ENCODE peak calls at places on chromosomes 11 and 22, in six cellular contexts. I is upper lobe of right lung, J is body of pancreas, O is K562, S is heart left ventricle, L is lower lobe of right lung. W is an unnamed sample.

GRCh38 chr11:64791781-64792291 is 11.2 kb downstream of the MAP4K2 start:
- DNase-seq in I (peak; percentile 62), O (no peak), S (no peak), L (peak; percentile 34), J (no peak), W (no peak)

GRCh38 chr11:123086315-123086714 is 24.4 kb upstream of the HSPA8 start:
- DNase-seq in S (no peak), I (no peak), O (no peak), L (no peak), J (no peak), W (no peak)

GRCh38 chr11:17923213-17923612 is 89.6 kb downstream of the SERGEF start:
- DNase-seq in L (no peak), S (peak; percentile 69), J (no peak), O (no peak), I (no peak), W (peak; percentile 22)

GRCh38 chr11:65156926-65157325 is 13.1 kb upstream of the SPDYC start:
- DNase-seq in L (no peak), O (no peak), I (no peak), S (no peak), J (no peak), W (no peak)

GRCh38 chr11:65391007-65391406 is 4.6 kb downstream of the FRMD8 start:
- DNase-seq in L (no peak), O (no peak), J (no peak), S (peak; percentile 62), I (no peak), W (peak; percentile 52)

GRCh38 chr22:37560682-37561208 is 465 bp downstream of the CDC42EP1 start:
- DNase-seq in L (peak; percentile 73), I (peak; percentile 85), O (peak; percentile 60), S (peak; percentile 74), J (peak; percentile 71), W (no peak)

GRCh38 chr22:29519996-29520395 is 33.6 kb downstream of the THOC5 start:
- DNase-seq in I (no peak), J (no peak), S (no peak), O (no peak), L (no peak), W (no peak)

GRCh38 chr11:68150029-68150428 is 28.8 kb upstream of the CHKA start:
- DNase-seq in I (peak; percentile 79), L (peak; percentile 76), O (peak; percentile 48), J (peak; percentile 93), S (no peak), W (no peak)

GRCh38 chr22:27105142-27106025 is 448.0 kb downstream of the MIAT start:
- DNase-seq in J (peak; percentile 56), S (peak; percentile 77), L (no peak), I (no peak), O (no peak), W (peak; percentile 87)

GRCh38 chr11:68890490-68891231 is 13.0 kb downstream of the MRPL21 start:
- DNase-seq in J (peak; percentile 62), L (peak; percentile 52), I (no peak), O (no peak), S (peak; percentile 93), W (peak; percentile 61)

GRCh38 chr22:36206255-36206654 is 4.6 kb upstream of the APOL4 start:
- DNase-seq in L (no peak), I (no peak), S (no peak), J (no peak), O (no peak), W (no peak)

GRCh38 chr11:128462802-128463385 is 124.5 kb downstream of the ETS1 start:
- DNase-seq in J (no peak), O (no peak), L (no peak), S (no peak), I (no peak), W (no peak)

GRCh38 chr11:12840871-12841516 is 166.8 kb downstream of the TEAD1 start:
- DNase-seq in O (no peak), I (no peak), L (no peak), S (no peak), J (no peak), W (no peak)

GRCh38 chr22:41862160-41862529 is 29.2 kb downstream of the SREBF2 start:
- DNase-seq in O (no peak), I (no peak), L (no peak), S (no peak), J (no peak), W (peak; percentile 60)

GRCh38 chr11:58998480-58999290 is 59.4 kb downstream of the GLYATL1 start:
- DNase-seq in L (no peak), J (peak; percentile 53), I (no peak), S (no peak), O (no peak), W (no peak)

GRCh38 chr11:115636686-115637555 is 132.7 kb upstream of the CADM1 start:
- DNase-seq in L (no peak), O (no peak), I (no peak), S (no peak), J (no peak), W (no peak)

GRCh38 chr11:71120346-71120963 is 131.9 kb downstream of the SHANK2 start:
- DNase-seq in O (no peak), S (no peak), J (peak; percentile 80), L (peak; percentile 56), I (no peak), W (no peak)

GRCh38 chr22:38850941-38851849 is 7.4 kb upstream of the NPTXR start:
- DNase-seq in O (no peak), I (no peak), J (no peak), S (no peak), L (no peak), W (no peak)

GRCh38 chr22:21951931-21952465 is 650 bp downstream of the PPM1F start:
- DNase-seq in L (peak; percentile 73), I (peak; percentile 78), J (peak; percentile 51), O (no peak), S (peak; percentile 58), W (peak; percentile 53)

GRCh38 chr22:37431811-37432707 is 4.8 kb upstream of the ELFN2 start:
- DNase-seq in O (no peak), S (no peak), J (no peak), I (no peak), L (no peak), W (no peak)

GRCh38 chr22:39707816-39708215 is 137.3 kb downstream of the CACNA1I start:
- DNase-seq in L (no peak), I (no peak), S (no peak), O (no peak), J (no peak), W (no peak)

GRCh38 chr11:45168366-45169130 is 22.1 kb downstream of the PRDM11 start:
- DNase-seq in I (peak; percentile 66), L (no peak), S (no peak), J (no peak), O (no peak), W (no peak)

GRCh38 chr22:29275819-29276565 is 7.9 kb downstream of the EWSR1 start:
- DNase-seq in O (no peak), S (no peak), I (no peak), J (no peak), L (no peak), W (no peak)

GRCh38 chr11:9003573-9004309 is at the start of gene NRIP3:
- DNase-seq in J (peak; percentile 67), S (peak; percentile 80), O (peak; percentile 91), I (peak; percentile 84), L (peak; percentile 83), W (peak; percentile 86)

DNA sequence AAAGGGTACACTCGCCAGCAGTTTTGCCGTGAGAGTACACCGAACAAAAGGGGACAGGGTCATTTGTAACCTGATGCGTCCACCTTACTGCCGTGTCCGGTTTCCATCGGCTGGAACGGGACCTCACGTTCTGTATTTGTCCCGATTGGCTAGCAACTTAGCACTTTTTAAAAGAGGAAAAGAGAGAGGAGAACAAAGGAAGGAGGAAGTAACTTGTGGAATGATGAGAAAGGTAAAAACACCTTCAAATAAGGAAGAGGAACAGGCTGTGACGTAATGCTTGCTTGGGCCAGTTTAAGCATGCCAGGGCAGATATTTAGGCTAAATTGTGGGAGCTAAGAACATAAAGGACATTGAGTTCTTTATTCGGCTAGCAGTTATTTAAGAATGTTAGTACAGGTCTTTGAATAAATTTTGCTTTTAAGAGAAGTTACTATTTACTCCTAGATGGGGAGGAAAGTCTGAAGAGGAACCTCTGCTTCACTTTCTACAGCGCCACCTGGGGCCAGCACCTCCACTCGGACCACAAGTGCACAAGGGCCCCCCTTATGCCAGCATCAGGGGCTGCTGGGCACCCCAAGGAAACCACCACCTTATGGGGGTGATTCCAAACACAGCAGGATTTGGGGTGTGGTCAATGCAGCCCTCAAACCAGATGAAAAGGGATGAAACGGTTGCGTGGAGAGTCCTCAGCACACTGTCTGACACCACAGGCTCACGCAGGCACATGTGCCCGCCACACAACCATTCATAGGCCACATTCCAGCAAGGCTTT is 5.8 kb downstream of the ARSA start:
- DNase-seq in S (no peak), O (peak; percentile 6), J (peak; percentile 47), L (no peak), I (peak; percentile 62), W (no peak)
- H3K27ac ChIP-seq in S (peak overlapping the region; percentile 71), O (no peak overlapping the region), J (peak overlapping the region; percentile 95), L (peak overlapping the region; percentile 55), I (peak overlapping the region; percentile 63), W (no peak overlapping the region)

GRCh38 chr11:55942785-55943392 is 6.7 kb upstream of the OR5I1 start:
- DNase-seq in L (no peak), J (peak; percentile 14), S (no peak), I (no peak), O (peak; percentile 5), W (no peak)
- TF ChIP-seq CTCF in L (peak; percentile 23), J (peak; percentile 37), S (no peak), I (peak; percentile 36), O (peak; percentile 43), W (no peak)

GRCh38 chr11:86066033-86066432 is 2.9 kb downstream of the PICALM start:
- DNase-seq in J (no peak), I (no peak), S (no peak), O (no peak), L (no peak), W (no peak)
- H3K4me1 ChIP-seq in J (peaks cover 58% of the 10 kb centered on the region), I (peaks cover 52% of the 10 kb centered on the region), S (peaks cover 67% of the 10 kb centered on the region), O (peaks cover 4% of the 10 kb centered on the region), L (peaks cover 65% of the 10 kb centered on the region), W (peaks cover 11% of the 10 kb centered on the region)

DNA sequence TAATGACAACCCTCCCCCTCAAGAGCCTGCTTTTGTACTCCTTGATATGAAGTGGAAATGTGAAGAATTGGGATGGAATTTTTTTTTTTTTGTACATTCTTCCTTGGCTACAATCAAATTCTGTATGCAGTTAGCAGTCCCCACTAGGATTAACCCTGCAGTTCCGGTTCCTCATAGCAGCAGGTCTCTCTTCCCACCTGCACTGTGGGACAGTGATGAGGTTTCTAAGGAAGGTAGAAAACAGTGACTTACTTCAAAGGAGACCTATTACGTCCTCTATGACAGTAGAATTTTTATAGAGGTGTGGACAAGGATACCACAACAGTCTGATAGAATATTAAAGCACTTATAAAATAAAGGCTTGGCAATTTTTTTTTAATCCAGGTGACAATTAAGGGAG is 46.3 kb upstream of the ALKBH3 start:
- DNase-seq in S (no peak), O (no peak), J (no peak), L (no peak), I (no peak), W (no peak)
- H3K27ac ChIP-seq in S (no peak overlapping the region), O (no peak overlapping the region), J (no peak overlapping the region), L (no peak overlapping the region), I (no peak overlapping the region), W (no peak overlapping the region)

DNA sequence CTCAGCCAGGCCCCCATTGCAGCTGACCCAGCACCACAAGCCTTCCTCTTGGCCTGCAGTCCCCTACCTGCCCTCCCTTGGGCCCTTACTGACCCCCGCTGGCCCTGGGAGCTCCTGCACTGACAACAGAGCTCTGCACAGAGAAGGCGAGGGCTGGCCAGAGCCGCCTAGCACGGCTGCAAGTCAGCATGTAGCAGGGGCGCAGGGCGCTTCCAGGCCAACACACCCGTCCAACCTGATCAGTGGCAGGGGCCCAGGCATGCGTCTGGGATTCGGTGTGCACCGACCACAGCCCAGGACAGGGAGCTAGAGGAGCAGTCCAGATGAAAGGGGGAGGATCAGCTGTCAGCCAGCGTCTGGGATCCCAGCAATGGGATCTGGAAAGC is 7.6 kb downstream of the WNT7B start:
- DNase-seq in J (no peak), O (no peak), I (no peak), L (no peak), S (no peak), W (no peak)
- TF ChIP-seq CTCF in J (no peak), O (peak; percentile 16), I (no peak), L (no peak), S (no peak), W (no peak)